ENCODE peak calls at places on chromosomes 16 and 17, in eight cellular contexts. One of them, this sample, is unnamed.

GRCh38 chr17:40605301-40605700 is 40.0 kb upstream of the CCR7 start:
- DNase-seq in brain microvascular endothelial cell: no peak
- DNase-seq in cardiac muscle cell: no peak
- DNase-seq in fibroblast of mammary gland: no peak
- DNase-seq in stomach: no peak
- DNase-seq in thyroid gland: no peak
- DNase-seq in MM.1S: no peak
- DNase-seq in cardiac fibroblast: no peak
- DNase-seq in this sample: peak; percentile 30

GRCh38 chr17:39092672-39093250 is 58.7 kb downstream of the PLXDC1 start:
- DNase-seq in fibroblast of mammary gland: no peak
- DNase-seq in brain microvascular endothelial cell: no peak
- DNase-seq in stomach: no peak
- DNase-seq in cardiac fibroblast: no peak
- DNase-seq in cardiac muscle cell: no peak
- DNase-seq in MM.1S: no peak
- DNase-seq in thyroid gland: no peak
- DNase-seq in this sample: no peak

GRCh38 chr17:35368086-35368824 is 5.2 kb downstream of the SLFN11 start:
- DNase-seq in MM.1S: peak; percentile 91
- DNase-seq in thyroid gland: no peak
- DNase-seq in fibroblast of mammary gland: peak; percentile 20
- DNase-seq in cardiac muscle cell: no peak
- DNase-seq in brain microvascular endothelial cell: no peak
- DNase-seq in stomach: no peak
- DNase-seq in cardiac fibroblast: peak; percentile 26
- DNase-seq in this sample: no peak

GRCh38 chr17:73191443-73192218 is 1.2 kb upstream of the COG1 start:
- DNase-seq in brain microvascular endothelial cell: peak; percentile 64
- DNase-seq in fibroblast of mammary gland: peak; percentile 72
- DNase-seq in stomach: peak; percentile 72
- DNase-seq in MM.1S: peak; percentile 87
- DNase-seq in thyroid gland: peak; percentile 76
- DNase-seq in cardiac muscle cell: peak; percentile 73
- DNase-seq in cardiac fibroblast: peak; percentile 76
- DNase-seq in this sample: peak; percentile 77

GRCh38 chr17:74361613-74362391 is at the start of gene BTBD17:
- DNase-seq in cardiac fibroblast: peak; percentile 49
- DNase-seq in fibroblast of mammary gland: no peak
- DNase-seq in brain microvascular endothelial cell: no peak
- DNase-seq in cardiac muscle cell: peak; percentile 64
- DNase-seq in thyroid gland: peak; percentile 83
- DNase-seq in stomach: peak; percentile 64
- DNase-seq in MM.1S: no peak
- DNase-seq in this sample: peak; percentile 17

GRCh38 chr17:28547623-28548416 is 4.6 kb downstream of the UNC119 start:
- DNase-seq in thyroid gland: peak; percentile 75
- DNase-seq in stomach: peak; percentile 83
- DNase-seq in cardiac muscle cell: peak; percentile 73
- DNase-seq in fibroblast of mammary gland: peak; percentile 69
- DNase-seq in brain microvascular endothelial cell: peak; percentile 60
- DNase-seq in cardiac fibroblast: peak; percentile 79
- DNase-seq in MM.1S: peak; percentile 79
- DNase-seq in this sample: peak; percentile 60

GRCh38 chr16:17331071-17331521 is 139.7 kb downstream of the XYLT1 start:
- DNase-seq in cardiac fibroblast: no peak
- DNase-seq in thyroid gland: no peak
- DNase-seq in cardiac muscle cell: no peak
- DNase-seq in stomach: no peak
- DNase-seq in fibroblast of mammary gland: peak; percentile 89
- DNase-seq in MM.1S: no peak
- DNase-seq in brain microvascular endothelial cell: no peak
- DNase-seq in this sample: no peak

GRCh38 chr16:59527206-59527997 is 793.3 kb upstream of the GOT2 start:
- DNase-seq in brain microvascular endothelial cell: peak; percentile 62
- DNase-seq in thyroid gland: no peak
- DNase-seq in fibroblast of mammary gland: no peak
- DNase-seq in MM.1S: no peak
- DNase-seq in cardiac fibroblast: peak; percentile 4
- DNase-seq in stomach: no peak
- DNase-seq in cardiac muscle cell: no peak
- DNase-seq in this sample: peak; percentile 54

GRCh38 chr17:45573915-45574314 is 83.4 kb upstream of the PLEKHM1 start:
- DNase-seq in cardiac fibroblast: no peak
- DNase-seq in stomach: no peak
- DNase-seq in cardiac muscle cell: no peak
- DNase-seq in thyroid gland: no peak
- DNase-seq in MM.1S: no peak
- DNase-seq in fibroblast of mammary gland: no peak
- DNase-seq in brain microvascular endothelial cell: no peak
- DNase-seq in this sample: no peak

GRCh38 chr17:16439867-16440351 is 24.5 kb downstream of the TRPV2 start:
- DNase-seq in fibroblast of mammary gland: peak; percentile 53
- DNase-seq in thyroid gland: no peak
- DNase-seq in MM.1S: peak; percentile 48
- DNase-seq in stomach: no peak
- DNase-seq in brain microvascular endothelial cell: no peak
- DNase-seq in cardiac fibroblast: peak; percentile 39
- DNase-seq in cardiac muscle cell: no peak
- DNase-seq in this sample: peak; percentile 48

GRCh38 chr17:1644493-1645206 is 882 bp downstream of the SCARF1 start:
- DNase-seq in fibroblast of mammary gland: peak; percentile 48
- DNase-seq in thyroid gland: no peak
- DNase-seq in cardiac fibroblast: no peak
- DNase-seq in brain microvascular endothelial cell: no peak
- DNase-seq in stomach: no peak
- DNase-seq in MM.1S: no peak
- DNase-seq in cardiac muscle cell: no peak
- DNase-seq in this sample: peak; percentile 65

GRCh38 chr17:39702901-39703893 is 3.3 kb downstream of the ERBB2 start:
- DNase-seq in fibroblast of mammary gland: no peak
- DNase-seq in cardiac muscle cell: peak; percentile 72
- DNase-seq in brain microvascular endothelial cell: no peak
- DNase-seq in thyroid gland: peak; percentile 57
- DNase-seq in MM.1S: peak; percentile 78
- DNase-seq in cardiac fibroblast: no peak
- DNase-seq in stomach: no peak
- DNase-seq in this sample: peak; percentile 40

GRCh38 chr17:37797206-37797605 is 52.3 kb upstream of the HNF1B start:
- DNase-seq in fibroblast of mammary gland: no peak
- DNase-seq in stomach: no peak
- DNase-seq in thyroid gland: no peak
- DNase-seq in cardiac fibroblast: peak; percentile 26
- DNase-seq in MM.1S: no peak
- DNase-seq in cardiac muscle cell: no peak
- DNase-seq in brain microvascular endothelial cell: no peak
- DNase-seq in this sample: no peak

GRCh38 chr17:45246861-45247428 is 14.9 kb downstream of the SPATA32 start:
- DNase-seq in stomach: no peak
- DNase-seq in cardiac muscle cell: peak; percentile 71
- DNase-seq in cardiac fibroblast: peak; percentile 35
- DNase-seq in fibroblast of mammary gland: no peak
- DNase-seq in thyroid gland: peak; percentile 46
- DNase-seq in brain microvascular endothelial cell: no peak
- DNase-seq in MM.1S: no peak
- DNase-seq in this sample: no peak

GRCh38 chr16:30741461-30741914 is 6.7 kb upstream of the PHKG2 start:
- DNase-seq in cardiac fibroblast: peak; percentile 76
- DNase-seq in brain microvascular endothelial cell: peak; percentile 81
- DNase-seq in cardiac muscle cell: peak; percentile 64
- DNase-seq in fibroblast of mammary gland: peak; percentile 75
- DNase-seq in stomach: peak; percentile 72
- DNase-seq in MM.1S: no peak
- DNase-seq in thyroid gland: peak; percentile 90
- DNase-seq in this sample: peak; percentile 100

GRCh38 chr16:56828641-56829040 is 36.4 kb upstream of the SLC12A3 start:
- DNase-seq in cardiac fibroblast: no peak
- DNase-seq in stomach: no peak
- DNase-seq in brain microvascular endothelial cell: no peak
- DNase-seq in MM.1S: no peak
- DNase-seq in fibroblast of mammary gland: no peak
- DNase-seq in cardiac muscle cell: no peak
- DNase-seq in thyroid gland: no peak
- DNase-seq in this sample: no peak

GRCh38 chr16:535446-536405 is 8.2 kb downstream of the CAPN15 start:
- DNase-seq in thyroid gland: no peak
- DNase-seq in fibroblast of mammary gland: peak; percentile 77
- DNase-seq in cardiac muscle cell: no peak
- DNase-seq in stomach: peak; percentile 81
- DNase-seq in cardiac fibroblast: peak; percentile 34
- DNase-seq in brain microvascular endothelial cell: peak; percentile 69
- DNase-seq in MM.1S: no peak
- DNase-seq in this sample: peak; percentile 83
- H3K4me3 ChIP-seq in thyroid gland: no peak overlapping the region
- H3K4me3 ChIP-seq in fibroblast of mammary gland: no peak overlapping the region
- H3K4me3 ChIP-seq in cardiac muscle cell: no peak overlapping the region
- H3K4me3 ChIP-seq in stomach: no peak overlapping the region
- H3K4me3 ChIP-seq in cardiac fibroblast: no peak overlapping the region
- H3K4me3 ChIP-seq in brain microvascular endothelial cell: no peak overlapping the region
- H3K4me3 ChIP-seq in MM.1S: no peak overlapping the region
- H3K4me3 ChIP-seq in this sample: no peak overlapping the region

DNA sequence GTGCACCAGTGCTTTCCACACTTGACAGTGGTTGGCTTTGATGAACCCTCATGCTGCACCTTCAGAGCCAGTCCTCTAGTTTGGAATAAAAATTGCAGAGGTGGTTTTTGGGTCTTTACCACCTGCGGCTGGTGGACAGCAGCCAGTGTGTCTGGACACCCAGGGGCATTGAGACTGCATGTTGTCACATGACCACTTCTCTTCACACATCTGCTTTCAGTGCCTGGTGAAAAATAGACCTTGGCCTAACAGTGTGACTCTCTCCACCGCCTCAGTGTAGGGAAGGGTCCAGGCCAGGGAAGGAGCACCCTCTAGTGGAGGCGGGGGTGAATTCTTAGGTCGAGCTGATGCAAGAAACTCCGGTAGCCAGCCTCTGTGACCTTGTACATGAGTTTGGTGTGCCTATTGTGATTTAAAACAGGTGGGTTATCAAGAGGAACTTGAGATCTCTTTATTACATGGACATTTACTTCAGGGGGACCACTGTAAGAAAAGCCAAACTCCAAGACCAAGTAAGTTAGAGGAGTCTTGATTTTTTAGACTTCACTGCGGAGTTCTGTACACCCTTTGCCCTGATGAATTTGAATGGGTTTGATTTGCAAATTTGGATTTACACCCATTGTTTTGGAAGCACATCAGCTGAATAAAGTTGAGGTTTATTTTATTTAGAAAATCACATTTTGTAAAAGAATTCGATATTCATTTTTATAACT is 17.9 kb downstream of the GOSR2 start:
- DNase-seq in brain microvascular endothelial cell: peak; percentile 71
- DNase-seq in stomach: peak; percentile 79
- DNase-seq in cardiac muscle cell: peak; percentile 90
- DNase-seq in fibroblast of mammary gland: peak; percentile 70
- DNase-seq in cardiac fibroblast: peak; percentile 80
- DNase-seq in thyroid gland: peak; percentile 66
- DNase-seq in MM.1S: peak; percentile 70
- DNase-seq in this sample: peak; percentile 77
- TF ChIP-seq CTCF in brain microvascular endothelial cell: peak; percentile 97
- TF ChIP-seq CTCF in stomach: peak; percentile 71
- TF ChIP-seq CTCF in cardiac muscle cell: peak; percentile 96
- TF ChIP-seq CTCF in fibroblast of mammary gland: peak; percentile 96
- TF ChIP-seq CTCF in cardiac fibroblast: peak; percentile 87
- TF ChIP-seq CTCF in thyroid gland: peak; percentile 62
- TF ChIP-seq CTCF in MM.1S: peak; percentile 78
- TF ChIP-seq CTCF in this sample: peak; percentile 94

GRCh38 chr17:6713918-6714271 is 726 bp upstream of the SLC13A5 start:
- DNase-seq in MM.1S: no peak
- DNase-seq in thyroid gland: no peak
- DNase-seq in cardiac fibroblast: no peak
- DNase-seq in fibroblast of mammary gland: no peak
- DNase-seq in brain microvascular endothelial cell: no peak
- DNase-seq in cardiac muscle cell: no peak
- DNase-seq in stomach: no peak
- DNase-seq in this sample: no peak

GRCh38 chr17:6712854-6713129 is 377 bp downstream of the SLC13A5 start:
- DNase-seq in stomach: no peak
- DNase-seq in cardiac muscle cell: no peak
- DNase-seq in fibroblast of mammary gland: no peak
- DNase-seq in cardiac fibroblast: no peak
- DNase-seq in brain microvascular endothelial cell: no peak
- DNase-seq in thyroid gland: no peak
- DNase-seq in MM.1S: no peak
- DNase-seq in this sample: no peak

GRCh38 chr17:6713130-6713917 is at the start of gene SLC13A5:
- DNase-seq in brain microvascular endothelial cell: no peak
- DNase-seq in cardiac muscle cell: peak; percentile 79
- DNase-seq in cardiac fibroblast: peak; percentile 16
- DNase-seq in fibroblast of mammary gland: peak; percentile 18
- DNase-seq in thyroid gland: peak; percentile 8
- DNase-seq in MM.1S: no peak
- DNase-seq in stomach: no peak
- DNase-seq in this sample: peak; percentile 35

GRCh38 chr17:6712058-6712853 is 913 bp downstream of the SLC13A5 start:
- DNase-seq in fibroblast of mammary gland: no peak
- DNase-seq in thyroid gland: no peak
- DNase-seq in cardiac muscle cell: peak; percentile 52
- DNase-seq in stomach: no peak
- DNase-seq in brain microvascular endothelial cell: no peak
- DNase-seq in MM.1S: no peak
- DNase-seq in cardiac fibroblast: peak; percentile 21
- DNase-seq in this sample: peak; percentile 93

GRCh38 chr17:6714315-6714874 is 1.2 kb upstream of the SLC13A5 start:
- DNase-seq in stomach: no peak
- DNase-seq in thyroid gland: no peak
- DNase-seq in MM.1S: no peak
- DNase-seq in fibroblast of mammary gland: no peak
- DNase-seq in brain microvascular endothelial cell: no peak
- DNase-seq in cardiac fibroblast: no peak
- DNase-seq in cardiac muscle cell: no peak
- DNase-seq in this sample: no peak
- H3K4me3 ChIP-seq in stomach: no peak overlapping the region
- H3K4me3 ChIP-seq in thyroid gland: no peak overlapping the region
- H3K4me3 ChIP-seq in MM.1S: no peak overlapping the region
- H3K4me3 ChIP-seq in fibroblast of mammary gland: no peak overlapping the region
- H3K4me3 ChIP-seq in brain microvascular endothelial cell: no peak overlapping the region
- H3K4me3 ChIP-seq in cardiac fibroblast: no peak overlapping the region
- H3K4me3 ChIP-seq in cardiac muscle cell: no peak overlapping the region
- H3K4me3 ChIP-seq in this sample: no peak overlapping the region

DNA sequence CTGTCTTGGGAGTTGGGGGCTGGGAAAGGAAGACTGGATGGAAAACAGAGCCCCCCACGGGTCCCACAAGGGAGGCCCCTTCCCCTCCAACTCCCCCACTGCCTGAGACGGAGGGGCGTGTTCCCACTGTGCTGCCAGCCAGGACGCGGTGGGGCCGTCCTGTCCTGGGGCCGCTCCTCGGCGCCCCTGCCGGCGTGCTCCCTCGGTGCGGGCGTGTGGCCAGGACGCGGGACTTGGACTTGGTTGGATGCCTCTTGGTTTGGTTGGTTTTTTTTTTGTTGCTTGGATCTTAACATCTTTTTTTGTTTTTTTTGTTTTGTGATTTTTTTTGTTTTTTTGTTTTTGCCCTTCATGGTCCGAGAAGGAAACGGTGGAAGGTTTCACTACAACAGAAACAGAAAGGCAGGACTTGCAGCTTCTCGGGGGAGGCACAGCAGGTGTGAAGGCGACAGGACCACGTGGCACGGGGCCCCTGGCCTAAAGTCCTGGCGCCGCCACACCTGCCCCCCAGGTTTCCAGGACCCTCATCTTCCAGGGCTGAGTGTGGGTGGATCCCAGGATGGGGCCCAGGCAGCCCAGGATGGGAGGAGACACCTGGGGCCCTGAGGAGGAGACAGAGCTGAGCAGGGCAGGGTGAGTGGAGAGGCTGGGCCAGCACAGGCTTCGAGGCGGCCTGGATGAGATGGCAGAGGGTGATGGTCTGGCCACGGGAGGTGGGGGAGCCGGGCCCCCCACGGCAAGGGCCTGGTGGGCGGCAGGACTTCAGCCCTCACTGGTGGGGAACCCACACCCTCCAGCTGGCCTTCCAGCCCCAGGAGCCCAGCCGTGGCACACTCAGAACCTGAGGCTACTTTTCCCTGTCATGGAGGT is 16.1 kb downstream of the ENGASE start:
- DNase-seq in thyroid gland: peak; percentile 62
- DNase-seq in cardiac muscle cell: no peak
- DNase-seq in MM.1S: peak; percentile 44
- DNase-seq in stomach: no peak
- DNase-seq in brain microvascular endothelial cell: no peak
- DNase-seq in cardiac fibroblast: peak; percentile 24
- DNase-seq in fibroblast of mammary gland: peak; percentile 16
- DNase-seq in this sample: peak; percentile 28
- TF ChIP-seq CTCF in thyroid gland: no peak
- TF ChIP-seq CTCF in cardiac muscle cell: peak; percentile 61
- TF ChIP-seq CTCF in MM.1S: peak; percentile 10
- TF ChIP-seq CTCF in stomach: no peak
- TF ChIP-seq CTCF in brain microvascular endothelial cell: peak; percentile 41
- TF ChIP-seq CTCF in cardiac fibroblast: peak; percentile 34
- TF ChIP-seq CTCF in fibroblast of mammary gland: no peak
- TF ChIP-seq CTCF in this sample: peak; percentile 34